ENCODE peak calls at places on chromosomes 11 and 22, in nine cellular contexts. Z, N, B, K, P, S, L, M and F are unnamed samples.

GRCh38 chr11:134754196-134754822 is 342.3 kb upstream of the B3GAT1 start:
- DNase-seq in S (no peak), K (peak; percentile 33), B (no peak), N (no peak), Z (no peak), P (no peak), M (no peak), L (no peak), F (no peak)

GRCh38 chr11:10623797-10624761 is 55.6 kb upstream of the LYVE1 start:
- DNase-seq in Z (peak; percentile 38), K (no peak), P (no peak), S (no peak), M (no peak), B (no peak), L (no peak), N (peak; percentile 25), F (no peak)

GRCh38 chr11:101442936-101443521 is 140.8 kb downstream of the TRPC6 start:
- DNase-seq in S (no peak), L (no peak), Z (no peak), P (no peak), B (no peak), M (no peak), N (no peak), K (no peak), F (no peak)

GRCh38 chr11:94880216-94880615 is 93.1 kb downstream of the CWC15 start:
- DNase-seq in B (no peak), N (no peak), S (no peak), P (no peak), M (no peak), Z (no peak), L (no peak), K (no peak), F (no peak)

GRCh38 chr11:18650859-18651557 is 16.9 kb upstream of the SPTY2D1 start:
- DNase-seq in S (no peak), Z (no peak), P (peak; percentile 18), K (peak; percentile 47), L (peak; percentile 55), B (no peak), M (no peak), N (peak; percentile 52), F (peak; percentile 55)

GRCh38 chr11:120260616-120261015 is 20.7 kb downstream of the POU2F3 start:
- DNase-seq in N (no peak), S (no peak), M (no peak), P (no peak), K (no peak), L (no peak), B (no peak), Z (no peak), F (no peak)

GRCh38 chr22:48670317-48670716 is 1157.4 kb downstream of the BRD1 start:
- DNase-seq in B (no peak), P (no peak), K (no peak), N (no peak), S (no peak), Z (no peak), M (no peak), L (no peak), F (no peak)

GRCh38 chr11:26623076-26623666 is 51.1 kb upstream of the MUC15 start:
- DNase-seq in Z (no peak), N (no peak), S (no peak), K (no peak), B (no peak), P (no peak), M (no peak), L (no peak), F (no peak)

GRCh38 chr11:2924381-2924780 is 4.8 kb downstream of the PHLDA2 start:
- DNase-seq in M (no peak), P (no peak), S (no peak), L (no peak), B (no peak), Z (no peak), N (no peak), K (no peak), F (no peak)

GRCh38 chr11:119706887-119707286 is 22.1 kb downstream of the NECTIN1 start:
- DNase-seq in P (no peak), B (no peak), M (no peak), Z (no peak), S (no peak), N (no peak), L (no peak), K (no peak), F (peak; percentile 34)

GRCh38 chr11:106961518-106961917 is 56.8 kb downstream of the GUCY1A2 start:
- DNase-seq in L (no peak), Z (no peak), S (no peak), N (no peak), P (no peak), M (no peak), B (no peak), K (no peak), F (no peak)

GRCh38 chr11:126147268-126148111 is 64.0 kb downstream of the RPUSD4 start:
- DNase-seq in M (no peak), B (no peak), N (no peak), S (no peak), L (no peak), K (peak; percentile 74), Z (no peak), P (no peak), F (no peak)